ENCODE peak calls at places on chromosomes 16 and 17, in four cellular contexts. Z is trophoblast cell, Q is neuronal stem cell, V is mesendoderm. K is an unnamed sample.

GRCh38 chr16:77273815-77274214 is 74.6 kb downstream of the SYCE1L start:
- DNase-seq in Q (no peak), V (peak; percentile 37), Z (no peak), K (peak; percentile 41)

GRCh38 chr16:83113317-83113716 is 486.5 kb downstream of the CDH13 start:
- DNase-seq in V (peak; percentile 59), Q (peak; percentile 27), Z (no peak), K (no peak)

GRCh38 chr17:27818311-27819170 is 18.2 kb upstream of the NOS2 start:
- DNase-seq in V (no peak), Z (no peak), Q (no peak), K (no peak)

GRCh38 chr16:2752850-2753522 is 548 bp downstream of the SRRM2 start:
- DNase-seq in Z (peak; percentile 65), Q (no peak), V (peak; percentile 88), K (peak; percentile 82)

GRCh38 chr16:27169511-27170071 is 33.7 kb upstream of the KDM8 start:
- DNase-seq in Q (no peak), V (peak; percentile 44), Z (no peak), K (peak; percentile 94)

GRCh38 chr16:30903596-30903995 is 7.2 kb downstream of the CTF1 start:
- DNase-seq in V (peak; percentile 51), Z (no peak), Q (no peak), K (no peak)

GRCh38 chr16:61892531-61892930 is 143.7 kb downstream of the CDH8 start:
- DNase-seq in Q (no peak), V (peak; percentile 47), Z (no peak), K (no peak)

GRCh38 chr16:66988197-66988788 is at the start of gene CES4A:
- DNase-seq in Z (no peak), Q (no peak), V (no peak), K (peak; percentile 77)

GRCh38 chr16:78127130-78127529 is 27.7 kb downstream of the WWOX start:
- DNase-seq in Z (no peak), Q (no peak), V (no peak), K (peak; percentile 6)

GRCh38 chr17:44707755-44708400 is 587 bp upstream of the DBF4B start:
- DNase-seq in V (no peak), Q (no peak), Z (no peak), K (no peak)

GRCh38 chr17:32341857-32342602 is at the start of gene C17orf75:
- DNase-seq in Z (peak; percentile 17), Q (peak; percentile 66), V (peak; percentile 84), K (peak; percentile 57)

GRCh38 chr16:55370762-55371482 is 46.9 kb downstream of the IRX6 start:
- DNase-seq in Z (no peak), V (peak; percentile 79), Q (peak; percentile 51), K (no peak)

GRCh38 chr17:8300629-8301242 is 5.5 kb upstream of the SLC25A35 start:
- DNase-seq in Q (peak; percentile 51), Z (peak; percentile 62), V (peak; percentile 86), K (peak; percentile 70)

GRCh38 chr17:20127660-20128413 is 118.7 kb downstream of the SPECC1 start:
- DNase-seq in Q (no peak), V (no peak), Z (no peak), K (peak; percentile 57)

GRCh38 chr17:30031214-30031869 is 85.3 kb upstream of the NSRP1 start:
- DNase-seq in Q (no peak), Z (no peak), V (no peak), K (no peak)
- H2AK5ac ChIP-seq in Q (no peak overlapping the region), Z (no peak overlapping the region), V (no peak overlapping the region), K (no peak overlapping the region)

GRCh38 chr17:38702900-38703741 is 2.0 kb upstream of the MLLT6 start:
- DNase-seq in Z (no peak), Q (no peak), V (no peak), K (peak; percentile 8)
- H2AK5ac ChIP-seq in Z (no peak overlapping the region), Q (peak overlapping the region; percentile 91), V (no peak overlapping the region), K (peak overlapping the region; percentile 44)

GRCh38 chr16:56965939-56966515 is 4.3 kb downstream of the CETP start:
- DNase-seq in Z (no peak), V (no peak), Q (no peak), K (no peak)
- H2AK5ac ChIP-seq in Z (no peak overlapping the region), V (no peak overlapping the region), Q (no peak overlapping the region), K (peak overlapping the region; percentile 47)

GRCh38 chr17:42675348-42675983 is 1.3 kb downstream of the PLEKHH3 start:
- DNase-seq in Z (no peak), Q (no peak), V (no peak), K (no peak)
- H2AK5ac ChIP-seq in Z (peak overlapping the region; percentile 70), Q (peak overlapping the region; percentile 94), V (no peak overlapping the region), K (no peak overlapping the region)

K was measured in mesenchymal stem cell.